ENCODE peak calls at places on chromosomes 4 and X, in seven cellular contexts. One of them, this sample, is unnamed.

GRCh38 chr4:72828864-72829263 is 240.7 kb downstream of the COX18 start:
- DNase-seq in left kidney: no peak
- DNase-seq in left colon: no peak
- DNase-seq in germinal center: no peak
- DNase-seq in ACHN: no peak
- DNase-seq in transverse colon: no peak
- DNase-seq in activated T-cell treated with anti-CD3 and anti-CD28 coated beads, Interleukin-2, amount 50 U/mL, for 72 hours: no peak
- DNase-seq in this sample: no peak

GRCh38 chr4:5404073-5404472 is 304.3 kb downstream of the EVC2 start:
- DNase-seq in germinal center: no peak
- DNase-seq in left colon: no peak
- DNase-seq in transverse colon: no peak
- DNase-seq in left kidney: no peak
- DNase-seq in activated T-cell treated with anti-CD3 and anti-CD28 coated beads, Interleukin-2, amount 50 U/mL, for 72 hours: no peak
- DNase-seq in ACHN: no peak
- DNase-seq in this sample: no peak

GRCh38 chr4:4818440-4819212 is 40.8 kb upstream of the MSX1 start:
- DNase-seq in left kidney: peak; percentile 36
- DNase-seq in left colon: no peak
- DNase-seq in activated T-cell treated with anti-CD3 and anti-CD28 coated beads, Interleukin-2, amount 50 U/mL, for 72 hours: no peak
- DNase-seq in germinal center: no peak
- DNase-seq in ACHN: no peak
- DNase-seq in transverse colon: no peak
- DNase-seq in this sample: no peak

GRCh38 chr4:28350485-28350884 is 1489.8 kb downstream of the STIM2 start:
- DNase-seq in transverse colon: no peak
- DNase-seq in germinal center: no peak
- DNase-seq in activated T-cell treated with anti-CD3 and anti-CD28 coated beads, Interleukin-2, amount 50 U/mL, for 72 hours: no peak
- DNase-seq in ACHN: no peak
- DNase-seq in left kidney: no peak
- DNase-seq in left colon: no peak
- DNase-seq in this sample: no peak

GRCh38 chrX:48522291-48522690 is 683 bp downstream of the EBP start:
- DNase-seq in left kidney: peak; percentile 61
- DNase-seq in germinal center: no peak
- DNase-seq in ACHN: no peak
- DNase-seq in activated T-cell treated with anti-CD3 and anti-CD28 coated beads, Interleukin-2, amount 50 U/mL, for 72 hours: no peak
- DNase-seq in left colon: peak; percentile 48
- DNase-seq in transverse colon: peak; percentile 48
- DNase-seq in this sample: no peak

GRCh38 chrX:18010251-18010650 is 149.2 kb upstream of the RAI2 start:
- DNase-seq in ACHN: no peak
- DNase-seq in left kidney: no peak
- DNase-seq in activated T-cell treated with anti-CD3 and anti-CD28 coated beads, Interleukin-2, amount 50 U/mL, for 72 hours: no peak
- DNase-seq in transverse colon: no peak
- DNase-seq in left colon: no peak
- DNase-seq in germinal center: no peak
- DNase-seq in this sample: no peak

GRCh38 chr4:124295413-124295812 is 417.1 kb downstream of the ANKRD50 start:
- DNase-seq in transverse colon: no peak
- DNase-seq in activated T-cell treated with anti-CD3 and anti-CD28 coated beads, Interleukin-2, amount 50 U/mL, for 72 hours: no peak
- DNase-seq in ACHN: no peak
- DNase-seq in left kidney: no peak
- DNase-seq in left colon: no peak
- DNase-seq in germinal center: no peak
- DNase-seq in this sample: no peak

GRCh38 chr4:168503652-168504362 is 7.0 kb downstream of the PALLD start:
- DNase-seq in left colon: no peak
- DNase-seq in germinal center: no peak
- DNase-seq in ACHN: no peak
- DNase-seq in transverse colon: no peak
- DNase-seq in activated T-cell treated with anti-CD3 and anti-CD28 coated beads, Interleukin-2, amount 50 U/mL, for 72 hours: no peak
- DNase-seq in left kidney: no peak
- DNase-seq in this sample: no peak

GRCh38 chrX:35726176-35726575 is 72.0 kb upstream of the MAGEB16 start:
- DNase-seq in transverse colon: no peak
- DNase-seq in left kidney: peak; percentile 10
- DNase-seq in left colon: peak; percentile 13
- DNase-seq in ACHN: peak; percentile 8
- DNase-seq in germinal center: no peak
- DNase-seq in activated T-cell treated with anti-CD3 and anti-CD28 coated beads, Interleukin-2, amount 50 U/mL, for 72 hours: no peak
- DNase-seq in this sample: peak; percentile 8

GRCh38 chr4:82519776-82520175 is 42.0 kb downstream of the TMEM150C start:
- DNase-seq in left kidney: no peak
- DNase-seq in germinal center: no peak
- DNase-seq in activated T-cell treated with anti-CD3 and anti-CD28 coated beads, Interleukin-2, amount 50 U/mL, for 72 hours: no peak
- DNase-seq in transverse colon: no peak
- DNase-seq in ACHN: no peak
- DNase-seq in left colon: no peak
- DNase-seq in this sample: no peak

GRCh38 chrX:117138070-117138469 is 675.3 kb upstream of the CT83 start:
- DNase-seq in transverse colon: no peak
- DNase-seq in activated T-cell treated with anti-CD3 and anti-CD28 coated beads, Interleukin-2, amount 50 U/mL, for 72 hours: no peak
- DNase-seq in germinal center: no peak
- DNase-seq in ACHN: no peak
- DNase-seq in left kidney: no peak
- DNase-seq in left colon: no peak
- DNase-seq in this sample: no peak

GRCh38 chrX:99901091-99901490 is 509.0 kb downstream of the PCDH19 start:
- DNase-seq in left kidney: no peak
- DNase-seq in germinal center: no peak
- DNase-seq in activated T-cell treated with anti-CD3 and anti-CD28 coated beads, Interleukin-2, amount 50 U/mL, for 72 hours: no peak
- DNase-seq in left colon: no peak
- DNase-seq in ACHN: no peak
- DNase-seq in transverse colon: no peak
- DNase-seq in this sample: no peak

GRCh38 chrX:153400146-153401132 is 711 bp downstream of the PNMA6E start:
- DNase-seq in germinal center: peak; percentile 75
- DNase-seq in left kidney: no peak
- DNase-seq in ACHN: peak; percentile 50
- DNase-seq in activated T-cell treated with anti-CD3 and anti-CD28 coated beads, Interleukin-2, amount 50 U/mL, for 72 hours: peak; percentile 69
- DNase-seq in left colon: peak; percentile 50
- DNase-seq in transverse colon: peak; percentile 41
- DNase-seq in this sample: peak; percentile 22

GRCh38 chr4:151887151-151887815 is 126.5 kb upstream of the GATB start:
- DNase-seq in activated T-cell treated with anti-CD3 and anti-CD28 coated beads, Interleukin-2, amount 50 U/mL, for 72 hours: no peak
- DNase-seq in transverse colon: no peak
- DNase-seq in left kidney: no peak
- DNase-seq in left colon: no peak
- DNase-seq in germinal center: no peak
- DNase-seq in ACHN: no peak
- DNase-seq in this sample: no peak

This sample was measured in SW480.